ENCODE peak calls at places on chromosomes 13 and 19, in ten cellular contexts. One of them, this sample, is unnamed.

GRCh38 chr19:49787746-49788145 is 20.9 kb downstream of the AP2A1 start:
- DNase-seq in Caki2: no peak
- DNase-seq in left lung: no peak
- DNase-seq in astrocyte of the spinal cord: no peak
- DNase-seq in AG09309: no peak
- DNase-seq in SJSA1: no peak
- DNase-seq in pancreas: no peak
- DNase-seq in myocyte: no peak
- DNase-seq in NCI-H774: no peak
- DNase-seq in stimulated activated CD8-positive, alpha-beta memory T cell treated with anti-CD3 and anti-CD28 coated beads, Interleukin-2, amount 100 ng/mL, for 1 hour: no peak
- DNase-seq in this sample: no peak

GRCh38 chr19:15223649-15224371 is 8.4 kb downstream of the EPHX3 start:
- DNase-seq in Caki2: no peak
- DNase-seq in left lung: no peak
- DNase-seq in astrocyte of the spinal cord: no peak
- DNase-seq in AG09309: no peak
- DNase-seq in SJSA1: no peak
- DNase-seq in pancreas: no peak
- DNase-seq in myocyte: no peak
- DNase-seq in NCI-H774: no peak
- DNase-seq in stimulated activated CD8-positive, alpha-beta memory T cell treated with anti-CD3 and anti-CD28 coated beads, Interleukin-2, amount 100 ng/mL, for 1 hour: no peak
- DNase-seq in this sample: no peak

GRCh38 chr19:4208385-4209094 is 20.8 kb upstream of the EBI3 start:
- DNase-seq in Caki2: peak; percentile 43
- DNase-seq in left lung: no peak
- DNase-seq in astrocyte of the spinal cord: peak; percentile 27
- DNase-seq in AG09309: no peak
- DNase-seq in SJSA1: no peak
- DNase-seq in pancreas: no peak
- DNase-seq in myocyte: peak; percentile 26
- DNase-seq in NCI-H774: no peak
- DNase-seq in stimulated activated CD8-positive, alpha-beta memory T cell treated with anti-CD3 and anti-CD28 coated beads, Interleukin-2, amount 100 ng/mL, for 1 hour: no peak
- DNase-seq in this sample: no peak

GRCh38 chr19:51726049-51726448 is 2.3 kb upstream of the HAS1 start:
- DNase-seq in Caki2: peak; percentile 90
- DNase-seq in left lung: no peak
- DNase-seq in astrocyte of the spinal cord: peak; percentile 40
- DNase-seq in AG09309: peak; percentile 63
- DNase-seq in SJSA1: no peak
- DNase-seq in pancreas: no peak
- DNase-seq in myocyte: peak; percentile 88
- DNase-seq in NCI-H774: no peak
- DNase-seq in stimulated activated CD8-positive, alpha-beta memory T cell treated with anti-CD3 and anti-CD28 coated beads, Interleukin-2, amount 100 ng/mL, for 1 hour: no peak
- DNase-seq in this sample: no peak

GRCh38 chr13:94999871-95000270 is 287.5 kb upstream of the SOX21 start:
- DNase-seq in Caki2: no peak
- DNase-seq in left lung: no peak
- DNase-seq in astrocyte of the spinal cord: no peak
- DNase-seq in AG09309: no peak
- DNase-seq in SJSA1: no peak
- DNase-seq in pancreas: no peak
- DNase-seq in myocyte: no peak
- DNase-seq in NCI-H774: no peak
- DNase-seq in stimulated activated CD8-positive, alpha-beta memory T cell treated with anti-CD3 and anti-CD28 coated beads, Interleukin-2, amount 100 ng/mL, for 1 hour: no peak
- DNase-seq in this sample: no peak

GRCh38 chr13:46609052-46609451 is 56.1 kb downstream of the LRCH1 start:
- DNase-seq in Caki2: no peak
- DNase-seq in left lung: no peak
- DNase-seq in astrocyte of the spinal cord: no peak
- DNase-seq in AG09309: no peak
- DNase-seq in SJSA1: no peak
- DNase-seq in pancreas: no peak
- DNase-seq in myocyte: no peak
- DNase-seq in NCI-H774: no peak
- DNase-seq in stimulated activated CD8-positive, alpha-beta memory T cell treated with anti-CD3 and anti-CD28 coated beads, Interleukin-2, amount 100 ng/mL, for 1 hour: no peak
- DNase-seq in this sample: peak; percentile 53

GRCh38 chr19:49343127-49343526 is 7.9 kb downstream of the CD37 start:
- DNase-seq in Caki2: no peak
- DNase-seq in left lung: peak; percentile 42
- DNase-seq in astrocyte of the spinal cord: no peak
- DNase-seq in AG09309: no peak
- DNase-seq in SJSA1: no peak
- DNase-seq in pancreas: no peak
- DNase-seq in myocyte: no peak
- DNase-seq in NCI-H774: no peak
- DNase-seq in stimulated activated CD8-positive, alpha-beta memory T cell treated with anti-CD3 and anti-CD28 coated beads, Interleukin-2, amount 100 ng/mL, for 1 hour: no peak
- DNase-seq in this sample: no peak

GRCh38 chr13:74074723-74075122 is 59.5 kb downstream of the KLF12 start:
- DNase-seq in Caki2: no peak
- DNase-seq in left lung: no peak
- DNase-seq in astrocyte of the spinal cord: no peak
- DNase-seq in AG09309: no peak
- DNase-seq in SJSA1: peak; percentile 13
- DNase-seq in pancreas: no peak
- DNase-seq in myocyte: no peak
- DNase-seq in NCI-H774: no peak
- DNase-seq in stimulated activated CD8-positive, alpha-beta memory T cell treated with anti-CD3 and anti-CD28 coated beads, Interleukin-2, amount 100 ng/mL, for 1 hour: no peak
- DNase-seq in this sample: no peak

GRCh38 chr19:15159251-15159650 is 41.5 kb downstream of the NOTCH3 start:
- DNase-seq in Caki2: no peak
- DNase-seq in left lung: no peak
- DNase-seq in astrocyte of the spinal cord: peak; percentile 26
- DNase-seq in AG09309: no peak
- DNase-seq in SJSA1: no peak
- DNase-seq in pancreas: no peak
- DNase-seq in myocyte: peak; percentile 28
- DNase-seq in NCI-H774: no peak
- DNase-seq in stimulated activated CD8-positive, alpha-beta memory T cell treated with anti-CD3 and anti-CD28 coated beads, Interleukin-2, amount 100 ng/mL, for 1 hour: no peak
- DNase-seq in this sample: no peak

GRCh38 chr13:79682164-79682563 is 201.2 kb downstream of the NDFIP2 start:
- DNase-seq in Caki2: no peak
- DNase-seq in left lung: no peak
- DNase-seq in astrocyte of the spinal cord: no peak
- DNase-seq in AG09309: no peak
- DNase-seq in SJSA1: no peak
- DNase-seq in pancreas: no peak
- DNase-seq in myocyte: no peak
- DNase-seq in NCI-H774: no peak
- DNase-seq in stimulated activated CD8-positive, alpha-beta memory T cell treated with anti-CD3 and anti-CD28 coated beads, Interleukin-2, amount 100 ng/mL, for 1 hour: no peak
- DNase-seq in this sample: no peak

GRCh38 chr13:101930331-101930730 is 471.5 kb downstream of the FGF14 start:
- DNase-seq in Caki2: no peak
- DNase-seq in left lung: no peak
- DNase-seq in astrocyte of the spinal cord: no peak
- DNase-seq in AG09309: no peak
- DNase-seq in SJSA1: no peak
- DNase-seq in pancreas: no peak
- DNase-seq in myocyte: no peak
- DNase-seq in NCI-H774: no peak
- DNase-seq in stimulated activated CD8-positive, alpha-beta memory T cell treated with anti-CD3 and anti-CD28 coated beads, Interleukin-2, amount 100 ng/mL, for 1 hour: no peak
- DNase-seq in this sample: no peak

GRCh38 chr19:33904681-33905080 is 108.0 kb downstream of the KCTD15 start:
- DNase-seq in Caki2: no peak
- DNase-seq in left lung: no peak
- DNase-seq in astrocyte of the spinal cord: peak; percentile 5
- DNase-seq in AG09309: no peak
- DNase-seq in SJSA1: no peak
- DNase-seq in pancreas: peak; percentile 76
- DNase-seq in myocyte: peak; percentile 33
- DNase-seq in NCI-H774: no peak
- DNase-seq in stimulated activated CD8-positive, alpha-beta memory T cell treated with anti-CD3 and anti-CD28 coated beads, Interleukin-2, amount 100 ng/mL, for 1 hour: no peak
- DNase-seq in this sample: peak; percentile 70

GRCh38 chr13:37652596-37652995 is 54.0 kb upstream of the POSTN start:
- DNase-seq in Caki2: no peak
- DNase-seq in left lung: no peak
- DNase-seq in astrocyte of the spinal cord: no peak
- DNase-seq in AG09309: no peak
- DNase-seq in SJSA1: no peak
- DNase-seq in pancreas: no peak
- DNase-seq in myocyte: no peak
- DNase-seq in NCI-H774: no peak
- DNase-seq in stimulated activated CD8-positive, alpha-beta memory T cell treated with anti-CD3 and anti-CD28 coated beads, Interleukin-2, amount 100 ng/mL, for 1 hour: no peak
- DNase-seq in this sample: no peak

GRCh38 chr19:35416331-35416730 is 31.7 kb upstream of the FFAR2 start:
- DNase-seq in Caki2: no peak
- DNase-seq in left lung: no peak
- DNase-seq in astrocyte of the spinal cord: no peak
- DNase-seq in AG09309: no peak
- DNase-seq in SJSA1: no peak
- DNase-seq in pancreas: no peak
- DNase-seq in myocyte: no peak
- DNase-seq in NCI-H774: no peak
- DNase-seq in stimulated activated CD8-positive, alpha-beta memory T cell treated with anti-CD3 and anti-CD28 coated beads, Interleukin-2, amount 100 ng/mL, for 1 hour: no peak
- DNase-seq in this sample: no peak

GRCh38 chr13:24623141-24623665 is 57.0 kb upstream of the ATP12A start:
- DNase-seq in Caki2: no peak
- DNase-seq in left lung: no peak
- DNase-seq in astrocyte of the spinal cord: no peak
- DNase-seq in AG09309: no peak
- DNase-seq in SJSA1: no peak
- DNase-seq in pancreas: no peak
- DNase-seq in myocyte: no peak
- DNase-seq in NCI-H774: no peak
- DNase-seq in stimulated activated CD8-positive, alpha-beta memory T cell treated with anti-CD3 and anti-CD28 coated beads, Interleukin-2, amount 100 ng/mL, for 1 hour: no peak
- DNase-seq in this sample: no peak

GRCh38 chr19:55070755-55071502 is 4.7 kb upstream of the EPS8L1 start:
- DNase-seq in Caki2: peak; percentile 82
- DNase-seq in left lung: peak; percentile 34
- DNase-seq in astrocyte of the spinal cord: peak; percentile 36
- DNase-seq in AG09309: no peak
- DNase-seq in SJSA1: no peak
- DNase-seq in pancreas: no peak
- DNase-seq in myocyte: peak; percentile 96
- DNase-seq in NCI-H774: no peak
- DNase-seq in stimulated activated CD8-positive, alpha-beta memory T cell treated with anti-CD3 and anti-CD28 coated beads, Interleukin-2, amount 100 ng/mL, for 1 hour: no peak
- DNase-seq in this sample: peak; percentile 95

GRCh38 chr19:10214784-10215183 is 16.3 kb downstream of the S1PR2 start:
- DNase-seq in Caki2: no peak
- DNase-seq in left lung: no peak
- DNase-seq in astrocyte of the spinal cord: peak; percentile 16
- DNase-seq in AG09309: no peak
- DNase-seq in SJSA1: no peak
- DNase-seq in pancreas: no peak
- DNase-seq in myocyte: no peak
- DNase-seq in NCI-H774: no peak
- DNase-seq in stimulated activated CD8-positive, alpha-beta memory T cell treated with anti-CD3 and anti-CD28 coated beads, Interleukin-2, amount 100 ng/mL, for 1 hour: no peak
- DNase-seq in this sample: no peak

GRCh38 chr13:95921485-95921884 is 131.7 kb downstream of the UGGT2 start:
- DNase-seq in Caki2: no peak
- DNase-seq in left lung: no peak
- DNase-seq in astrocyte of the spinal cord: peak; percentile 9
- DNase-seq in AG09309: no peak
- DNase-seq in SJSA1: no peak
- DNase-seq in pancreas: no peak
- DNase-seq in myocyte: peak; percentile 22
- DNase-seq in NCI-H774: no peak
- DNase-seq in stimulated activated CD8-positive, alpha-beta memory T cell treated with anti-CD3 and anti-CD28 coated beads, Interleukin-2, amount 100 ng/mL, for 1 hour: no peak
- DNase-seq in this sample: no peak

GRCh38 chr13:81874253-81874652 is 1533.3 kb upstream of the SPRY2 start:
- DNase-seq in Caki2: no peak
- DNase-seq in left lung: no peak
- DNase-seq in astrocyte of the spinal cord: no peak
- DNase-seq in AG09309: no peak
- DNase-seq in SJSA1: no peak
- DNase-seq in pancreas: no peak
- DNase-seq in myocyte: no peak
- DNase-seq in NCI-H774: no peak
- DNase-seq in stimulated activated CD8-positive, alpha-beta memory T cell treated with anti-CD3 and anti-CD28 coated beads, Interleukin-2, amount 100 ng/mL, for 1 hour: no peak
- DNase-seq in this sample: no peak

GRCh38 chr13:65445340-65445739 is 1784.8 kb downstream of the PCDH9 start:
- DNase-seq in Caki2: no peak
- DNase-seq in left lung: no peak
- DNase-seq in astrocyte of the spinal cord: no peak
- DNase-seq in AG09309: no peak
- DNase-seq in SJSA1: no peak
- DNase-seq in pancreas: no peak
- DNase-seq in myocyte: no peak
- DNase-seq in NCI-H774: no peak
- DNase-seq in stimulated activated CD8-positive, alpha-beta memory T cell treated with anti-CD3 and anti-CD28 coated beads, Interleukin-2, amount 100 ng/mL, for 1 hour: no peak
- DNase-seq in this sample: no peak

GRCh38 chr13:102117175-102117830 is 284.5 kb downstream of the FGF14 start:
- DNase-seq in Caki2: no peak
- DNase-seq in left lung: no peak
- DNase-seq in astrocyte of the spinal cord: no peak
- DNase-seq in AG09309: no peak
- DNase-seq in SJSA1: no peak
- DNase-seq in pancreas: no peak
- DNase-seq in myocyte: no peak
- DNase-seq in NCI-H774: no peak
- DNase-seq in stimulated activated CD8-positive, alpha-beta memory T cell treated with anti-CD3 and anti-CD28 coated beads, Interleukin-2, amount 100 ng/mL, for 1 hour: no peak
- DNase-seq in this sample: no peak

GRCh38 chr19:42351079-42351735 is 25.8 kb downstream of the MEGF8 start:
- DNase-seq in Caki2: no peak
- DNase-seq in left lung: no peak
- DNase-seq in astrocyte of the spinal cord: no peak
- DNase-seq in AG09309: no peak
- DNase-seq in SJSA1: no peak
- DNase-seq in pancreas: no peak
- DNase-seq in myocyte: no peak
- DNase-seq in NCI-H774: no peak
- DNase-seq in stimulated activated CD8-positive, alpha-beta memory T cell treated with anti-CD3 and anti-CD28 coated beads, Interleukin-2, amount 100 ng/mL, for 1 hour: no peak
- DNase-seq in this sample: no peak

GRCh38 chr13:104385409-104385808 is 1319.2 kb upstream of the SLC10A2 start:
- DNase-seq in Caki2: no peak
- DNase-seq in left lung: no peak
- DNase-seq in astrocyte of the spinal cord: peak; percentile 69
- DNase-seq in AG09309: no peak
- DNase-seq in SJSA1: no peak
- DNase-seq in pancreas: no peak
- DNase-seq in myocyte: peak; percentile 39
- DNase-seq in NCI-H774: no peak
- DNase-seq in stimulated activated CD8-positive, alpha-beta memory T cell treated with anti-CD3 and anti-CD28 coated beads, Interleukin-2, amount 100 ng/mL, for 1 hour: no peak
- DNase-seq in this sample: no peak

GRCh38 chr19:11598746-11599145 is 1.5 kb downstream of the ZNF627 start:
- DNase-seq in Caki2: no peak
- DNase-seq in left lung: no peak
- DNase-seq in astrocyte of the spinal cord: no peak
- DNase-seq in AG09309: no peak
- DNase-seq in SJSA1: no peak
- DNase-seq in pancreas: no peak
- DNase-seq in myocyte: no peak
- DNase-seq in NCI-H774: no peak
- DNase-seq in stimulated activated CD8-positive, alpha-beta memory T cell treated with anti-CD3 and anti-CD28 coated beads, Interleukin-2, amount 100 ng/mL, for 1 hour: no peak
- DNase-seq in this sample: no peak

GRCh38 chr19:1041835-1042685 is 2.2 kb downstream of the ABCA7 start:
- DNase-seq in Caki2: peak; percentile 89
- DNase-seq in left lung: peak; percentile 80
- DNase-seq in astrocyte of the spinal cord: no peak
- DNase-seq in AG09309: no peak
- DNase-seq in SJSA1: no peak
- DNase-seq in pancreas: peak; percentile 91
- DNase-seq in myocyte: peak; percentile 96
- DNase-seq in NCI-H774: no peak
- DNase-seq in stimulated activated CD8-positive, alpha-beta memory T cell treated with anti-CD3 and anti-CD28 coated beads, Interleukin-2, amount 100 ng/mL, for 1 hour: no peak
- DNase-seq in this sample: no peak

GRCh38 chr19:51070334-51070886 is 5.5 kb upstream of the KLK13 start:
- DNase-seq in Caki2: no peak
- DNase-seq in left lung: no peak
- DNase-seq in astrocyte of the spinal cord: no peak
- DNase-seq in AG09309: no peak
- DNase-seq in SJSA1: no peak
- DNase-seq in pancreas: no peak
- DNase-seq in myocyte: no peak
- DNase-seq in NCI-H774: peak; percentile 16
- DNase-seq in stimulated activated CD8-positive, alpha-beta memory T cell treated with anti-CD3 and anti-CD28 coated beads, Interleukin-2, amount 100 ng/mL, for 1 hour: no peak
- DNase-seq in this sample: no peak

GRCh38 chr13:27176772-27177171 is 5.2 kb upstream of the USP12 start:
- DNase-seq in Caki2: no peak
- DNase-seq in left lung: no peak
- DNase-seq in astrocyte of the spinal cord: no peak
- DNase-seq in AG09309: no peak
- DNase-seq in SJSA1: no peak
- DNase-seq in pancreas: no peak
- DNase-seq in myocyte: no peak
- DNase-seq in NCI-H774: no peak
- DNase-seq in stimulated activated CD8-positive, alpha-beta memory T cell treated with anti-CD3 and anti-CD28 coated beads, Interleukin-2, amount 100 ng/mL, for 1 hour: no peak
- DNase-seq in this sample: no peak

GRCh38 chr19:35105047-35105410 is 10.6 kb upstream of the FXYD3 start:
- DNase-seq in Caki2: no peak
- DNase-seq in left lung: no peak
- DNase-seq in astrocyte of the spinal cord: no peak
- DNase-seq in AG09309: no peak
- DNase-seq in SJSA1: no peak
- DNase-seq in pancreas: no peak
- DNase-seq in myocyte: no peak
- DNase-seq in NCI-H774: no peak
- DNase-seq in stimulated activated CD8-positive, alpha-beta memory T cell treated with anti-CD3 and anti-CD28 coated beads, Interleukin-2, amount 100 ng/mL, for 1 hour: no peak
- DNase-seq in this sample: no peak

This sample was measured in SW480.